ENCODE peak calls at places on chromosomes 13 and 19, in eight cellular contexts. K, Y, E, I, B, C, U and V are unnamed samples.
A peak's percentile ranks its signal among the peaks of the same experiment; 100 is the strongest.

GRCh38 chr13:24668955-24669354 is 11.3 kb upstream of the ATP12A start:
- DNase-seq in K (no peak), Y (no peak), E (no peak), I (no peak), B (no peak), C (no peak), U (peak; percentile 22), V (no peak)

GRCh38 chr19:23075031-23075733 is 41.6 kb upstream of the ZNF730 start:
- DNase-seq in K (no peak), Y (peak; percentile 75), E (peak; percentile 84), I (no peak), B (peak; percentile 12), C (peak; percentile 97), U (peak; percentile 53), V (peak; percentile 19)

GRCh38 chr19:10352764-10353671 is 13.6 kb upstream of the ICAM3 start:
- DNase-seq in K (no peak), Y (peak; percentile 88), E (no peak), I (no peak), B (no peak), C (peak; percentile 98), U (no peak), V (peak; percentile 93)

GRCh38 chr13:107271226-107271625 is 703.3 kb upstream of the ARGLU1 start:
- DNase-seq in K (no peak), Y (no peak), E (no peak), I (no peak), B (no peak), C (peak; percentile 71), U (no peak), V (no peak)

GRCh38 chr19:34428549-34429285 is 536 bp downstream of the UBA2 start:
- DNase-seq in K (no peak), Y (peak; percentile 58), E (peak; percentile 85), I (no peak), B (peak; percentile 24), C (no peak), U (peak; percentile 7), V (peak; percentile 36)

GRCh38 chr19:18975011-18975410 is 34.0 kb upstream of the HOMER3 start:
- DNase-seq in K (no peak), Y (no peak), E (no peak), I (no peak), B (no peak), C (no peak), U (no peak), V (no peak)

GRCh38 chr19:9076886-9077285 is 10.0 kb upstream of the OR1M1 start:
- DNase-seq in K (no peak), Y (no peak), E (no peak), I (no peak), B (no peak), C (no peak), U (no peak), V (no peak)

GRCh38 chr19:35715355-35715809 is 2.4 kb upstream of the KMT2B start:
- DNase-seq in K (no peak), Y (no peak), E (no peak), I (no peak), B (no peak), C (no peak), U (no peak), V (no peak)

GRCh38 chr19:3275068-3275582 is 50.7 kb downstream of the CELF5 start:
- DNase-seq in K (no peak), Y (no peak), E (no peak), I (no peak), B (no peak), C (peak; percentile 88), U (no peak), V (no peak)

GRCh38 chr13:50574731-50575130 is 268.8 kb downstream of the DLEU7 start:
- DNase-seq in K (no peak), Y (no peak), E (no peak), I (peak; percentile 47), B (no peak), C (no peak), U (no peak), V (no peak)

GRCh38 chr13:27792393-27793218 is at the start of gene GSX1:
- DNase-seq in K (no peak), Y (peak; percentile 83), E (peak; percentile 85), I (no peak), B (peak; percentile 24), C (peak; percentile 88), U (peak; percentile 47), V (peak; percentile 68)

DNA sequence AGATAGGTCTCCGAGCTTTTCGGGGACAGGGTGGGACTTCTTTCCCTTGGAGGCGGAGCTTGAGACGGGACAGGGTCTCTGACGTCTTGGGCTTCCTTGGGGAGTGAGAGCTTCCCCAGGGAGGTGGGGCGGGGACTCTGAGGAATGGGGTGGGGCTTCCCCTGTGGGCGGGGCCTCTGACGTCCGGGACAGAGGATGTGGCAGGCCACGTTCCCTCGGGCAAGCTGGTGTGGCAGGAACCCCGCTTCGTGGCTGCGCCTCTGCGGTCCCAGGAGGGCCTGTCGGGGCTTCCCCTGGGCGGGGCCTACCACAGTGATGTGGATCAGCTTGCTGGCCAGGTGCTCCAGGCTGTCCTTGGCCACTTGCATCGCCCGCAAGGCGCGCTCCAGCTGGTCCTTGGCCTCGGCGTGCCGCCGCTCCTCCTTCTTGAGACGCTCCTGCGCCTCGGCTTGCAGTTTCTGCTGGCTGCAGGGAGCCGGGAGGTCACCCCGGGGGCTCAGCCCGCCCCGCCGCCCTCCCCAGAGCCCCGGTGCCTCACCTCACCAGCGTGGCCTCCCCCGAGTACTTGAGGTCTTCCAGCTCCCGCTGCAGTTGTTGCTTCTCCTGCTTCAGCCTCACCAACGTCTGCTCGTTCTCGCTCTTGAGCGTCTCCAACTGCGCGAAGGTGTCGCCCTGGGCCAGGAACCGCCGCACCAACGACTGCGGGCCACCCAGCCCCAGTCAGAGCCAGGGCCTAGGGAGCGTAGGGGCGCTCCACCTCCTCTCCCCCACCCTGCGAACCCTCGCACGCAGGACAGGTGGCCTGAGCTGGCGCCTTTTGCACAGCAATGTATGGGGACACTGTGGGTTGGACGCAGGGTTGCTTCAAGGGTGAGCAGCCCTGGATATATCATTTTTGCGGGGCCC is 3.3 kb upstream of the RGL3 start:
- DNase-seq in K (peak; percentile 78), Y (peak; percentile 92), E (peak; percentile 94), I (peak; percentile 17), B (no peak), C (peak; percentile 99), U (peak; percentile 68), V (peak; percentile 89)
- H3K27me3 ChIP-seq in K (peaks cover 21% of the 10 kb centered on the region), Y (peaks cover 4% of the 10 kb centered on the region), E (no peaks in the 10 kb centered on the region), I (peaks cover 1% of the 10 kb centered on the region), B (peaks cover 45% of the 10 kb centered on the region), C (no peaks in the 10 kb centered on the region), U (no peaks in the 10 kb centered on the region), V (no peaks in the 10 kb centered on the region)

GRCh38 chr19:6677495-6677894 is 7.5 kb upstream of the TNFSF14 start:
- DNase-seq in K (no peak), Y (no peak), E (no peak), I (no peak), B (no peak), C (peak; percentile 47), U (no peak), V (no peak)

GRCh38 chr19:6677924-6678689 is 8.1 kb upstream of the TNFSF14 start:
- DNase-seq in K (no peak), Y (no peak), E (peak; percentile 78), I (no peak), B (no peak), C (peak; percentile 88), U (no peak), V (no peak)

GRCh38 chr19:6678690-6679109 is 8.7 kb upstream of the TNFSF14 start:
- DNase-seq in K (no peak), Y (no peak), E (no peak), I (no peak), B (no peak), C (no peak), U (no peak), V (no peak)

GRCh38 chr19:6680141-6680540 is 10.2 kb upstream of the TNFSF14 start:
- DNase-seq in K (no peak), Y (no peak), E (peak; percentile 24), I (no peak), B (no peak), C (no peak), U (no peak), V (no peak)

DNA sequence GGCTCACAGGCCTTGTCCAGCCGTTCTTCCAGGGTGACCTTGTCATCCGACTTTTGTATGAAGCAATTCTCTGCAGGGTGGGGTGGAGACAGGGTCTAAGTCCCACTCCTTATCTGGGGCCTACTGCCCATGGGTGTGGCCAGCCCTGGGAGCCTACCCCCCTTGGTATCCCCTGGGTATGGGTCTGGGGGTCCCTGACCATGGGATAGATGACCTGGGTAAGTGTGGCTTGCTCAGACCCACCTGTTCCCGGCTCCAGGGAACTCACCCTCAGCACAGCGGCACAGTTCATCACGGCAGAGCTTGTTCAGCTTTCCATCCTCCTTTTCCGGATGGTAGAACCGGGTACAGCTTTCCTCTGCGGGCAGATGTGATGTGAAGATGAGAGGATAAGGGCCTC is 9.2 kb upstream of the TNFSF14 start:
- DNase-seq in K (no peak), Y (no peak), E (peak; percentile 49), I (no peak), B (no peak), C (no peak), U (no peak), V (no peak)
- H3K27me3 ChIP-seq in K (no peaks in the 10 kb centered on the region), Y (no peaks in the 10 kb centered on the region), E (no peaks in the 10 kb centered on the region), I (no peaks in the 10 kb centered on the region), B (no peaks in the 10 kb centered on the region), C (no peaks in the 10 kb centered on the region), U (no peaks in the 10 kb centered on the region), V (no peaks in the 10 kb centered on the region)

GRCh38 chr13:18948012-18948663 is 233.5 kb downstream of the TUBA3C start:
- DNase-seq in K (no peak), Y (peak; percentile 33), E (peak; percentile 36), I (no peak), B (no peak), C (no peak), U (no peak), V (no peak)
- H3K27me3 ChIP-seq in K (peaks cover 7% of the 10 kb centered on the region), Y (no peaks in the 10 kb centered on the region), E (no peaks in the 10 kb centered on the region), I (no peaks in the 10 kb centered on the region), B (peaks cover 15% of the 10 kb centered on the region), C (no peaks in the 10 kb centered on the region), U (no peaks in the 10 kb centered on the region), V (no peaks in the 10 kb centered on the region)

GRCh38 chr13:111534646-111535461 is 214.4 kb downstream of the TEX29 start:
- DNase-seq in K (no peak), Y (no peak), E (no peak), I (no peak), B (no peak), C (peak; percentile 55), U (no peak), V (no peak)

GRCh38 chr13:111533900-111534645 is 213.6 kb downstream of the TEX29 start:
- DNase-seq in K (no peak), Y (no peak), E (no peak), I (no peak), B (no peak), C (no peak), U (no peak), V (no peak)

GRCh38 chr13:111531505-111531904 is 211.1 kb downstream of the TEX29 start:
- DNase-seq in K (no peak), Y (no peak), E (no peak), I (no peak), B (peak; percentile 46), C (no peak), U (no peak), V (no peak)

GRCh38 chr13:111530137-111530536 is 209.7 kb downstream of the TEX29 start:
- DNase-seq in K (no peak), Y (no peak), E (no peak), I (no peak), B (no peak), C (peak; percentile 30), U (no peak), V (no peak)

DNA sequence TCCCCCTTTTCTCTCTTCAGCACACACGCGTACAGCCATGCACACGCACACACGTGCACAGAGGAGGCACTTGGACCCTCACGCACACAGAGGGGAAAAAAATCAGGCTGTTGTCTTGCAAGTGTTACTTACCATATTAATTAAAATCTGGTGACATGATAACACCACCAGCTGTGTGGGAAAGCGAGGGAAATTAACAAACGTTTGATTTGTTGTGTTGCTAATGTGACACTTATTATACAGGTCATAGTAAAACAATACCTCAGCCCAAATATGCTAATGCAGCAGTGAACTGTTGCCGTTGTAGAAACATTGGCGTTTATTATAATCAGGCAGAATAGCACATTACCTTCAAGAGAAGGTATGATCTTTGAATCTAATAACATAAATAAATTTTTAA is 211.7 kb downstream of the TEX29 start:
- DNase-seq in K (no peak), Y (no peak), E (no peak), I (no peak), B (no peak), C (peak; percentile 41), U (no peak), V (no peak)
- H3K27me3 ChIP-seq in K (peaks cover 46% of the 10 kb centered on the region), Y (peaks cover 6% of the 10 kb centered on the region), E (no peaks in the 10 kb centered on the region), I (no peaks in the 10 kb centered on the region), B (peaks cover 18% of the 10 kb centered on the region), C (peaks cover 15% of the 10 kb centered on the region), U (peaks cover 10% of the 10 kb centered on the region), V (no peaks in the 10 kb centered on the region)